ENCODE peak calls at places on chromosomes 16 and 17, in five cellular contexts. B, R, S, U and P are unnamed samples.

GRCh38 chr16:66134875-66135274 is 231.6 kb upstream of the CDH5 start:
- DNase-seq in B (no peak), R (no peak), S (no peak), U (no peak), P (no peak)

GRCh38 chr17:33385133-33385532 is 92.0 kb upstream of the ASIC2 start:
- DNase-seq in B (no peak), R (no peak), S (no peak), U (no peak), P (no peak)

GRCh38 chr16:89303604-89304003 is 86.1 kb downstream of the ZNF778 start:
- DNase-seq in B (no peak), R (no peak), S (no peak), U (no peak), P (no peak)

GRCh38 chr17:72512649-72513556 is 392.1 kb downstream of the SOX9 start:
- DNase-seq in B (no peak), R (no peak), S (no peak), U (no peak), P (no peak)

GRCh38 chr16:88681709-88682451 is 4.4 kb downstream of the SNAI3 start:
- DNase-seq in B (no peak), R (no peak), S (peak; percentile 84), U (peak; percentile 74), P (peak; percentile 79)

GRCh38 chr16:26177438-26177837 is 485.7 kb downstream of the HS3ST4 start:
- DNase-seq in B (no peak), R (no peak), S (no peak), U (no peak), P (no peak)

GRCh38 chr17:81821603-81822311 is 11.3 kb downstream of the MCRIP1 start:
- DNase-seq in B (peak; percentile 27), R (peak; percentile 85), S (peak; percentile 73), U (peak; percentile 95), P (peak; percentile 59)

GRCh38 chr16:85490971-85491771 is 122.0 kb upstream of the GSE1 start:
- DNase-seq in B (no peak), R (no peak), S (no peak), U (no peak), P (no peak)

GRCh38 chr17:7656958-7657715 is 6.4 kb downstream of the ATP1B2 start:
- DNase-seq in B (no peak), R (peak; percentile 59), S (peak; percentile 70), U (peak; percentile 31), P (no peak)

GRCh38 chr17:47978324-47978723 is 7.4 kb downstream of the CDK5RAP3 start:
- DNase-seq in B (peak; percentile 57), R (peak; percentile 63), S (peak; percentile 53), U (no peak), P (no peak)

GRCh38 chr16:46715769-46716305 is 26.4 kb downstream of the ORC6 start:
- DNase-seq in B (no peak), R (no peak), S (no peak), U (no peak), P (no peak)

GRCh38 chr17:51677875-51678274 is 417.5 kb downstream of the UTP18 start:
- DNase-seq in B (no peak), R (no peak), S (no peak), U (no peak), P (no peak)

GRCh38 chr16:78284957-78285434 is 185.5 kb downstream of the WWOX start:
- DNase-seq in B (no peak), R (no peak), S (no peak), U (no peak), P (no peak)

GRCh38 chr16:3983081-3983520 is 102.6 kb upstream of the CREBBP start:
- DNase-seq in B (peak; percentile 48), R (peak; percentile 72), S (peak; percentile 72), U (peak; percentile 64), P (peak; percentile 50)

GRCh38 chr16:83992624-83993023 is 24.6 kb downstream of the NECAB2 start:
- DNase-seq in B (peak; percentile 48), R (peak; percentile 40), S (peak; percentile 49), U (no peak), P (peak; percentile 62)

GRCh38 chr17:28405632-28406477 is at the start of gene SLC46A1:
- DNase-seq in B (peak; percentile 50), R (peak; percentile 74), S (peak; percentile 74), U (peak; percentile 64), P (peak; percentile 60)

GRCh38 chr17:58394534-58395223 is 22.7 kb downstream of the RNF43 start:
- DNase-seq in B (no peak), R (no peak), S (no peak), U (no peak), P (no peak)

GRCh38 chr17:51588063-51588462 is 327.7 kb downstream of the UTP18 start:
- DNase-seq in B (no peak), R (no peak), S (no peak), U (no peak), P (no peak)

GRCh38 chr17:51372345-51373004 is 112.1 kb downstream of the UTP18 start:
- DNase-seq in B (peak; percentile 75), R (peak; percentile 31), S (peak; percentile 76), U (peak; percentile 34), P (peak; percentile 67)

GRCh38 chr17:57622886-57623433 is 122.1 kb downstream of the CCDC182 start:
- DNase-seq in B (peak; percentile 87), R (peak; percentile 57), S (no peak), U (no peak), P (no peak)

GRCh38 chr17:41910701-41911391 is 7.9 kb downstream of the ACLY start:
- DNase-seq in B (peak; percentile 99), R (no peak), S (no peak), U (no peak), P (no peak)

GRCh38 chr16:88337021-88337420 is 45.7 kb upstream of the ZNF469 start:
- DNase-seq in B (no peak), R (no peak), S (no peak), U (no peak), P (no peak)

GRCh38 chr17:60145006-60145935 is 4.5 kb upstream of the CA4 start:
- DNase-seq in B (no peak), R (peak; percentile 5), S (no peak), U (no peak), P (no peak)

GRCh38 chr17:73309727-73310555 is 1.9 kb downstream of the CDC42EP4 start:
- DNase-seq in B (peak; percentile 35), R (no peak), S (no peak), U (peak; percentile 78), P (no peak)

GRCh38 chr16:77991701-77992100 is 30.6 kb upstream of the CLEC3A start:
- DNase-seq in B (no peak), R (no peak), S (no peak), U (no peak), P (no peak)